ENCODE peak calls at places on chromosome 21, in five cellular contexts. E is small intestine, R is HepG2, F is HCT116, K is aorta. X is an unnamed sample.

GRCh38 chr21:17679002-17679600 is 66.4 kb upstream of the BTG3 start:
- DNase-seq in R (peak; percentile 57), F (peak; percentile 37), E (peak; percentile 65), K (no peak), X (no peak)

GRCh38 chr21:45880097-45881068 is 101.2 kb upstream of the COL6A1 start:
- DNase-seq in F (peak; percentile 69), R (peak; percentile 71), E (peak; percentile 74), K (peak; percentile 78), X (peak; percentile 68)

GRCh38 chr21:46122241-46122671 is 24.3 kb downstream of the COL6A2 start:
- DNase-seq in K (peak; percentile 41), E (no peak), R (no peak), F (no peak), X (no peak)

GRCh38 chr21:44527156-44527982 is 12.6 kb downstream of the KRTAP10-1 start:
- DNase-seq in R (no peak), F (no peak), K (no peak), E (no peak), X (no peak)

GRCh38 chr21:32338209-32338921 is 39.7 kb downstream of the MRAP start:
- DNase-seq in E (no peak), F (no peak), R (no peak), K (no peak), X (no peak)

GRCh38 chr21:26966978-26967913 is at the start of gene ADAMTS5:
- DNase-seq in E (no peak), F (no peak), K (peak; percentile 66), R (no peak), X (no peak)

GRCh38 chr21:44996983-44997936 is 57.4 kb downstream of the SLX9 start:
- DNase-seq in R (no peak), K (peak; percentile 42), F (no peak), E (no peak), X (no peak)

GRCh38 chr21:45241357-45241756 is 46.3 kb downstream of the POFUT2 start:
- DNase-seq in R (no peak), K (no peak), E (no peak), F (no peak), X (no peak)

GRCh38 chr21:44295646-44296045 is 4.2 kb upstream of the PFKL start:
- DNase-seq in F (no peak), K (no peak), E (no peak), R (no peak), X (no peak)

GRCh38 chr21:34840693-34841092 is 171.9 kb downstream of the CLIC6 start:
- DNase-seq in E (no peak), K (no peak), R (peak; percentile 15), F (no peak), X (no peak)

GRCh38 chr21:34836103-34836932 is 167.5 kb downstream of the CLIC6 start:
- DNase-seq in F (peak; percentile 97), K (peak; percentile 86), R (peak; percentile 92), E (no peak), X (no peak)

GRCh38 chr21:34836933-34837505 is 168.2 kb downstream of the CLIC6 start:
- DNase-seq in F (no peak), K (no peak), R (no peak), E (no peak), X (no peak)

GRCh38 chr21:34841154-34841553 is 172.4 kb downstream of the CLIC6 start:
- DNase-seq in K (no peak), F (no peak), E (no peak), R (no peak), X (no peak)

DNA sequence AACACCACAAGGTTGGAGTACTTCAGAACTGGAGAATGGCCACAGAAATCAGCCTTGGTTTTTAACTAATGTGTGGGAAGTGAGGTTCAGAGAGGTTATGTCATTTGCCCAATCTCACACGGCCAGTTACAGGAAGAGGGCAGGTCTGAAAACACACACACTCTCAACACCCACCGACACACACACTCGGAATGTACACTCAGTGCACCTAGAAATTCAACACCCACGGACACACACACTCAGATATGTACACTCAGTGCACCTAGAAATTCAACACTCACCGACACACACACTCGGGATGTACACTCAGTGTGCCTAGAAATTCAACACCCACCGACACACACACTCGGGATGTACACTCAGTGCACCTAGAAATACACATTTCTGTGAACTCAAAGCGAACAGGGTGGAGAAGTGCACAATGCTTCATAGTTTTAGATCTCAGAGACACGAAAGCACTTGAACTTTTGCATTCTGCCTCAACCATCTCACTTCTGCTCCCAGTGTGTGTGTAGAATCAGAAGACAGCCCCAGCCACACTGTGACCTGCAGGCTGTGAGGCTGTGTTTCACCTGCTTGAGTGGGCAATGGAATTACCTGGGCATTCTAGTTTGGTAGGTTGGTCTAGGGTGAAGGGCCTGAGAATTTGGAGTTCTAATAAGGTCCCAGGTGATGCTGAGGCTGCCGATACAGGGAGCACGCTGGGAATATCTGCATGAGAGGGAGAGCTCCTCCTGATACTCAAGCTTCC is 170.5 kb downstream of the CLIC6 start:
- DNase-seq in K (no peak), R (no peak), E (no peak), F (no peak), X (no peak)
- H3K4me3 ChIP-seq in K (no peak overlapping the region), R (no peak overlapping the region), E (no peak overlapping the region), F (no peak overlapping the region), X (no peak overlapping the region)

GRCh38 chr21:36881223-36881622 is 85.2 kb downstream of the HLCS start:
- DNase-seq in R (no peak), E (no peak), F (no peak), K (no peak), X (no peak)

GRCh38 chr21:36879827-36880226 is 86.6 kb downstream of the HLCS start:
- DNase-seq in F (no peak), R (peak; percentile 7), K (no peak), E (no peak), X (no peak)

GRCh38 chr21:36883532-36884486 is 82.7 kb downstream of the HLCS start:
- DNase-seq in K (no peak), F (no peak), E (no peak), R (no peak), X (peak; percentile 40)

GRCh38 chr21:36877741-36878140 is 88.7 kb downstream of the HLCS start:
- DNase-seq in F (no peak), E (no peak), K (no peak), R (no peak), X (no peak)

DNA sequence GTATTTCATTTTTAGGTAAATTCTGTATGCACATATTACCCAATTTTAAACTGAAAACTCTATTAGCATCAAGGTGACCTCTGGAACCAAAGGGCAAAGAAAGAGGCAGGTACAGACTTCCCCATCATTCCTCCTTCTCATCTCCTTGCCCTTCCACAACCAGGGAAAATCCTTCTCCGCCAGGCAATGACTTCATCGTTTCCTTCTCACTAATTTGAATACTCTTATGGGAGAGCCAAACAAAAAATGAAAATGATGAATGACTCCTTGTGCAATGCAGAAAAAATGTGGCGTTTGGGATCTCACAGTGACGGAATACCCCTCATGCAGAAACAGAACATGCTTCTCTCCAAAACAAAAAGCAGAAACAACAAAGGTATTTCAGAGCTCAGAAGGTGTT is 83.7 kb downstream of the HLCS start:
- DNase-seq in F (no peak), E (no peak), K (no peak), R (no peak), X (no peak)
- H3K9me3 ChIP-seq in F (no peaks in the 10 kb centered on the region), E (no peaks in the 10 kb centered on the region), K (no peaks in the 10 kb centered on the region), R (peaks cover 17% of the 10 kb centered on the region), X (peaks cover 31% of the 10 kb centered on the region)

GRCh38 chr21:42062543-42063022 is 8.5 kb upstream of the UMODL1 start:
- DNase-seq in R (no peak), E (peak; percentile 63), K (peak; percentile 65), F (no peak), X (no peak)

GRCh38 chr21:42059721-42060120 is 11.4 kb upstream of the UMODL1 start:
- DNase-seq in K (no peak), R (no peak), E (no peak), F (no peak), X (no peak)

GRCh38 chr21:42061866-42062542 is 9.1 kb upstream of the UMODL1 start:
- DNase-seq in F (no peak), E (peak; percentile 22), K (no peak), R (no peak), X (no peak)

GRCh38 chr21:42060166-42060565 is 11.0 kb upstream of the UMODL1 start:
- DNase-seq in R (no peak), K (no peak), E (no peak), F (no peak), X (no peak)

GRCh38 chr21:42061195-42061865 is 9.8 kb upstream of the UMODL1 start:
- DNase-seq in K (peak; percentile 86), E (no peak), F (no peak), R (no peak), X (no peak)
- H3K4me1 ChIP-seq in K (no peaks in the 10 kb centered on the region), E (no peaks in the 10 kb centered on the region), F (no peaks in the 10 kb centered on the region), R (peaks cover 24% of the 10 kb centered on the region), X (peaks cover 45% of the 10 kb centered on the region)

GRCh38 chr21:38950388-38951094 is 144.8 kb downstream of the ETS2 start:
- DNase-seq in E (peak; percentile 98), R (no peak), K (no peak), F (no peak), X (peak; percentile 67)

GRCh38 chr21:38948377-38948776 is 142.6 kb downstream of the ETS2 start:
- DNase-seq in E (no peak), R (no peak), K (no peak), F (no peak), X (no peak)

GRCh38 chr21:38951095-38951745 is 145.5 kb downstream of the ETS2 start:
- DNase-seq in R (no peak), F (no peak), K (no peak), E (peak; percentile 36), X (no peak)

GRCh38 chr21:38945536-38946245 is 140.0 kb downstream of the ETS2 start:
- DNase-seq in F (no peak), E (no peak), R (no peak), K (no peak), X (no peak)

GRCh38 chr21:38948981-38949380 is 143.3 kb downstream of the ETS2 start:
- DNase-seq in F (no peak), R (no peak), E (no peak), K (no peak), X (no peak)
- H3K4me3 ChIP-seq in F (no peak overlapping the region), R (no peak overlapping the region), E (no peak overlapping the region), K (no peak overlapping the region), X (no peak overlapping the region)

GRCh38 chr21:15759469-15759868 is 29.7 kb downstream of the USP25 start:
- DNase-seq in K (no peak), F (no peak), R (no peak), E (no peak), X (no peak)
- H3K9me3 ChIP-seq in K (no peaks in the 10 kb centered on the region), F (no peaks in the 10 kb centered on the region), R (peaks cover 5% of the 10 kb centered on the region), E (no peaks in the 10 kb centered on the region), X (peaks cover 9% of the 10 kb centered on the region)

DNA sequence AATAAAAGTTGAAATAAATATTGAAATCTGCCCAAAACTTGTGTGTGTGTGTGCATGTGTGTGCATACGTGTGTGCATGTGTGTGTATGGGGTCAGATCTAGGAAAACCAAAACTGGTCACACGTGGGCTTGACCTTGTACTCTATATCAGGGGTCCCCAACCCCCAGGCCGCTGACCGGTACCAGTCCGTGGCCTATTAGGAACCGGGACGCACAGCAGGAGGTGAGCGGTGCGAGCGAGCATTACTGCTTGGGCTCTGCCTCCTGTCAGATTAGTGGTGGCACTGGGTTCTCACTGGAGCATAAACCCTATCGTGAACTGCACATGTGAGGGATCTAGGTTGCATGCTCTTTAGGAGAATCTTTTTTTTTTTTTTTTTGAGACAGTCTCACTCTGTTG is 8.7 kb downstream of the DOP1B start:
- DNase-seq in E (no peak), K (no peak), F (no peak), R (no peak), X (no peak)
- H3K4me1 ChIP-seq in E (peaks cover 2% of the 10 kb centered on the region), K (no peaks in the 10 kb centered on the region), F (peaks cover 6% of the 10 kb centered on the region), R (peaks cover 43% of the 10 kb centered on the region), X (peaks cover 26% of the 10 kb centered on the region)

GRCh38 chr21:29265690-29266479 is 32.8 kb upstream of the BACH1 start:
- DNase-seq in F (no peak), E (no peak), R (no peak), K (no peak), X (no peak)
- H3K4me3 ChIP-seq in F (no peak overlapping the region), E (no peak overlapping the region), R (no peak overlapping the region), K (no peak overlapping the region), X (no peak overlapping the region)

GRCh38 chr21:30880914-30881313 is 466 bp downstream of the KRTAP11-1 start:
- DNase-seq in R (no peak), K (no peak), F (no peak), E (no peak), X (no peak)
- H3K9me3 ChIP-seq in R (peaks cover 88% of the 10 kb centered on the region), K (no peaks in the 10 kb centered on the region), F (no peaks in the 10 kb centered on the region), E (peaks cover 3% of the 10 kb centered on the region), X (no peaks in the 10 kb centered on the region)

X was measured in Caco-2.